ENCODE peak calls at places on chromosomes 11 and 22, in six cellular contexts. One of them, this sample, is unnamed.

GRCh38 chr22:20885017-20885556 is 26.3 kb downstream of the SNAP29 start:
- DNase-seq in SHP77: no peak
- DNase-seq in NAMALWA: no peak
- DNase-seq in activated T-helper 1 cell treated with Interleukin-2 at 50 U/mL for 16 hours: no peak
- DNase-seq in kidney epithelial cell: no peak
- DNase-seq in AG10803: no peak
- DNase-seq in this sample: no peak

GRCh38 chr11:76830639-76831312 is 29.9 kb upstream of the ACER3 start:
- DNase-seq in kidney epithelial cell: no peak
- DNase-seq in SHP77: no peak
- DNase-seq in activated T-helper 1 cell treated with Interleukin-2 at 50 U/mL for 16 hours: no peak
- DNase-seq in AG10803: peak
- DNase-seq in NAMALWA: no peak
- DNase-seq in this sample: no peak

GRCh38 chr11:132058211-132058772 is 687.9 kb downstream of the NTM start:
- DNase-seq in AG10803: peak
- DNase-seq in NAMALWA: no peak
- DNase-seq in kidney epithelial cell: no peak
- DNase-seq in SHP77: no peak
- DNase-seq in activated T-helper 1 cell treated with Interleukin-2 at 50 U/mL for 16 hours: no peak
- DNase-seq in this sample: no peak

GRCh38 chr11:61972796-61973602 is 5.6 kb upstream of the FTH1 start:
- DNase-seq in AG10803: no peak
- DNase-seq in SHP77: no peak
- DNase-seq in kidney epithelial cell: peak
- DNase-seq in NAMALWA: no peak
- DNase-seq in activated T-helper 1 cell treated with Interleukin-2 at 50 U/mL for 16 hours: no peak
- DNase-seq in this sample: no peak

GRCh38 chr11:119673389-119674336 is 55.3 kb downstream of the NECTIN1 start:
- DNase-seq in kidney epithelial cell: no peak
- DNase-seq in activated T-helper 1 cell treated with Interleukin-2 at 50 U/mL for 16 hours: no peak
- DNase-seq in NAMALWA: peak
- DNase-seq in AG10803: no peak
- DNase-seq in SHP77: no peak
- DNase-seq in this sample: no peak

GRCh38 chr22:50687829-50688228 is 15.2 kb downstream of the SHANK3 start:
- DNase-seq in SHP77: no peak
- DNase-seq in activated T-helper 1 cell treated with Interleukin-2 at 50 U/mL for 16 hours: no peak
- DNase-seq in NAMALWA: no peak
- DNase-seq in AG10803: no peak
- DNase-seq in kidney epithelial cell: no peak
- DNase-seq in this sample: no peak

GRCh38 chr11:11931461-11932055 is 76.9 kb downstream of the DKK3 start:
- DNase-seq in activated T-helper 1 cell treated with Interleukin-2 at 50 U/mL for 16 hours: no peak
- DNase-seq in kidney epithelial cell: peak
- DNase-seq in NAMALWA: peak
- DNase-seq in AG10803: peak
- DNase-seq in SHP77: no peak
- DNase-seq in this sample: peak

GRCh38 chr11:95045791-95046190 is 3.4 kb upstream of the KDM4F start:
- DNase-seq in NAMALWA: no peak
- DNase-seq in activated T-helper 1 cell treated with Interleukin-2 at 50 U/mL for 16 hours: no peak
- DNase-seq in AG10803: no peak
- DNase-seq in kidney epithelial cell: no peak
- DNase-seq in SHP77: no peak
- DNase-seq in this sample: no peak

GRCh38 chr11:79894111-79894510 is 453.3 kb upstream of the TENM4 start:
- DNase-seq in NAMALWA: no peak
- DNase-seq in AG10803: no peak
- DNase-seq in SHP77: no peak
- DNase-seq in activated T-helper 1 cell treated with Interleukin-2 at 50 U/mL for 16 hours: no peak
- DNase-seq in kidney epithelial cell: no peak
- DNase-seq in this sample: no peak

GRCh38 chr11:94926698-94927237 is 46.6 kb downstream of the CWC15 start:
- DNase-seq in NAMALWA: no peak
- DNase-seq in kidney epithelial cell: no peak
- DNase-seq in AG10803: peak
- DNase-seq in SHP77: no peak
- DNase-seq in activated T-helper 1 cell treated with Interleukin-2 at 50 U/mL for 16 hours: no peak
- DNase-seq in this sample: no peak

GRCh38 chr11:128981254-128981653 is 38.6 kb upstream of the TP53AIP1 start:
- DNase-seq in kidney epithelial cell: no peak
- DNase-seq in AG10803: no peak
- DNase-seq in NAMALWA: no peak
- DNase-seq in SHP77: no peak
- DNase-seq in activated T-helper 1 cell treated with Interleukin-2 at 50 U/mL for 16 hours: no peak
- DNase-seq in this sample: no peak

GRCh38 chr22:37566329-37566837 is 6.1 kb downstream of the CDC42EP1 start:
- DNase-seq in kidney epithelial cell: no peak
- DNase-seq in NAMALWA: no peak
- DNase-seq in AG10803: no peak
- DNase-seq in activated T-helper 1 cell treated with Interleukin-2 at 50 U/mL for 16 hours: peak
- DNase-seq in SHP77: no peak
- DNase-seq in this sample: no peak

GRCh38 chr11:2143652-2144548 is 4.7 kb upstream of the IGF2 start:
- DNase-seq in AG10803: no peak
- DNase-seq in SHP77: no peak
- DNase-seq in kidney epithelial cell: no peak
- DNase-seq in NAMALWA: no peak
- DNase-seq in activated T-helper 1 cell treated with Interleukin-2 at 50 U/mL for 16 hours: no peak
- DNase-seq in this sample: no peak

GRCh38 chr11:26849009-26849408 is 127.1 kb upstream of the SLC5A12 start:
- DNase-seq in AG10803: peak
- DNase-seq in activated T-helper 1 cell treated with Interleukin-2 at 50 U/mL for 16 hours: no peak
- DNase-seq in kidney epithelial cell: no peak
- DNase-seq in SHP77: no peak
- DNase-seq in NAMALWA: no peak
- DNase-seq in this sample: no peak

GRCh38 chr11:68043349-68044144 is 4.7 kb downstream of the TCIRG1 start:
- DNase-seq in AG10803: peak
- DNase-seq in activated T-helper 1 cell treated with Interleukin-2 at 50 U/mL for 16 hours: no peak
- DNase-seq in NAMALWA: no peak
- DNase-seq in kidney epithelial cell: no peak
- DNase-seq in SHP77: peak
- DNase-seq in this sample: no peak

GRCh38 chr11:75570559-75571139 is 8.6 kb downstream of the SERPINH1 start:
- DNase-seq in activated T-helper 1 cell treated with Interleukin-2 at 50 U/mL for 16 hours: no peak
- DNase-seq in NAMALWA: no peak
- DNase-seq in SHP77: no peak
- DNase-seq in AG10803: no peak
- DNase-seq in kidney epithelial cell: no peak
- DNase-seq in this sample: no peak

GRCh38 chr11:114088836-114089235 is 29.3 kb downstream of the ZBTB16 start:
- DNase-seq in kidney epithelial cell: no peak
- DNase-seq in activated T-helper 1 cell treated with Interleukin-2 at 50 U/mL for 16 hours: no peak
- DNase-seq in SHP77: no peak
- DNase-seq in AG10803: no peak
- DNase-seq in NAMALWA: no peak
- DNase-seq in this sample: no peak

GRCh38 chr11:63639195-63639832 is 25.1 kb upstream of the PLAAT3 start:
- DNase-seq in kidney epithelial cell: no peak
- DNase-seq in NAMALWA: peak
- DNase-seq in AG10803: peak
- DNase-seq in SHP77: peak
- DNase-seq in activated T-helper 1 cell treated with Interleukin-2 at 50 U/mL for 16 hours: no peak
- DNase-seq in this sample: no peak

GRCh38 chr11:129828301-129828836 is 12.7 kb downstream of the TMEM45B start:
- DNase-seq in SHP77: no peak
- DNase-seq in NAMALWA: no peak
- DNase-seq in activated T-helper 1 cell treated with Interleukin-2 at 50 U/mL for 16 hours: no peak
- DNase-seq in kidney epithelial cell: peak
- DNase-seq in AG10803: no peak
- DNase-seq in this sample: peak

GRCh38 chr22:20009582-20010306 is 6.9 kb downstream of the ARVCF start:
- DNase-seq in kidney epithelial cell: no peak
- DNase-seq in SHP77: no peak
- DNase-seq in AG10803: no peak
- DNase-seq in NAMALWA: no peak
- DNase-seq in activated T-helper 1 cell treated with Interleukin-2 at 50 U/mL for 16 hours: no peak
- DNase-seq in this sample: no peak

GRCh38 chr11:19345848-19346681 is 105.3 kb upstream of the E2F8 start:
- DNase-seq in kidney epithelial cell: no peak
- DNase-seq in SHP77: no peak
- DNase-seq in AG10803: no peak
- DNase-seq in activated T-helper 1 cell treated with Interleukin-2 at 50 U/mL for 16 hours: no peak
- DNase-seq in NAMALWA: peak
- DNase-seq in this sample: no peak

GRCh38 chr11:45751430-45751829 is 53.5 kb upstream of the SLC35C1 start:
- DNase-seq in SHP77: no peak
- DNase-seq in activated T-helper 1 cell treated with Interleukin-2 at 50 U/mL for 16 hours: no peak
- DNase-seq in kidney epithelial cell: no peak
- DNase-seq in AG10803: no peak
- DNase-seq in NAMALWA: no peak
- DNase-seq in this sample: no peak

GRCh38 chr22:17777005-17777716 is 2.9 kb upstream of the BID start:
- DNase-seq in activated T-helper 1 cell treated with Interleukin-2 at 50 U/mL for 16 hours: peak
- DNase-seq in kidney epithelial cell: no peak
- DNase-seq in AG10803: no peak
- DNase-seq in SHP77: no peak
- DNase-seq in NAMALWA: peak
- DNase-seq in this sample: no peak

GRCh38 chr11:34493468-34493867 is 20.1 kb downstream of the ELF5 start:
- DNase-seq in AG10803: no peak
- DNase-seq in NAMALWA: no peak
- DNase-seq in activated T-helper 1 cell treated with Interleukin-2 at 50 U/mL for 16 hours: no peak
- DNase-seq in kidney epithelial cell: no peak
- DNase-seq in SHP77: no peak
- DNase-seq in this sample: no peak

GRCh38 chr22:19405133-19405532 is 26.4 kb downstream of the HIRA start:
- DNase-seq in NAMALWA: no peak
- DNase-seq in kidney epithelial cell: no peak
- DNase-seq in activated T-helper 1 cell treated with Interleukin-2 at 50 U/mL for 16 hours: no peak
- DNase-seq in AG10803: no peak
- DNase-seq in SHP77: no peak
- DNase-seq in this sample: no peak

GRCh38 chr11:5192738-5193137 is 7.7 kb downstream of the OR51V1 start:
- DNase-seq in kidney epithelial cell: no peak
- DNase-seq in SHP77: no peak
- DNase-seq in activated T-helper 1 cell treated with Interleukin-2 at 50 U/mL for 16 hours: no peak
- DNase-seq in NAMALWA: no peak
- DNase-seq in AG10803: no peak
- DNase-seq in this sample: no peak

GRCh38 chr22:41768420-41768819 is 32.1 kb upstream of the CCDC134 start:
- DNase-seq in kidney epithelial cell: peak
- DNase-seq in SHP77: no peak
- DNase-seq in NAMALWA: no peak
- DNase-seq in activated T-helper 1 cell treated with Interleukin-2 at 50 U/mL for 16 hours: no peak
- DNase-seq in AG10803: no peak
- DNase-seq in this sample: no peak

GRCh38 chr22:21754523-21755128 is 19.0 kb upstream of the YPEL1 start:
- DNase-seq in AG10803: peak
- DNase-seq in activated T-helper 1 cell treated with Interleukin-2 at 50 U/mL for 16 hours: no peak
- DNase-seq in SHP77: no peak
- DNase-seq in NAMALWA: peak
- DNase-seq in kidney epithelial cell: no peak
- DNase-seq in this sample: no peak

GRCh38 chr11:15406952-15407351 is 292.2 kb downstream of the INSC start:
- DNase-seq in kidney epithelial cell: no peak
- DNase-seq in AG10803: no peak
- DNase-seq in NAMALWA: no peak
- DNase-seq in SHP77: no peak
- DNase-seq in activated T-helper 1 cell treated with Interleukin-2 at 50 U/mL for 16 hours: no peak
- DNase-seq in this sample: no peak

GRCh38 chr11:94851864-94852581 is 83.9 kb downstream of the AMOTL1 start:
- DNase-seq in SHP77: no peak
- DNase-seq in AG10803: no peak
- DNase-seq in activated T-helper 1 cell treated with Interleukin-2 at 50 U/mL for 16 hours: no peak
- DNase-seq in NAMALWA: peak
- DNase-seq in kidney epithelial cell: no peak
- DNase-seq in this sample: no peak

This sample was measured in NCI-H774.